ENCODE peak calls at places on chromosomes 16 and 17, in five cellular contexts. One of them, this sample, is unnamed.
A peak's percentile ranks its signal among the peaks of the same experiment; 100 is the strongest.

GRCh38 chr17:76793775-76794174 is 55.9 kb downstream of the MFSD11 start:
- DNase-seq in Calu3: peak; percentile 37
- DNase-seq in SK-N-DZ: peak; percentile 84
- DNase-seq in PC-3: peak; percentile 79
- DNase-seq in A549: peak; percentile 59
- DNase-seq in this sample: no peak

GRCh38 chr17:14508156-14508555 is 207.3 kb downstream of the HS3ST3B1 start:
- DNase-seq in Calu3: no peak
- DNase-seq in SK-N-DZ: no peak
- DNase-seq in PC-3: no peak
- DNase-seq in A549: no peak
- DNase-seq in this sample: no peak

GRCh38 chr17:18891541-18891940 is 33.6 kb downstream of the PRPSAP2 start:
- DNase-seq in Calu3: no peak
- DNase-seq in SK-N-DZ: no peak
- DNase-seq in PC-3: no peak
- DNase-seq in A549: no peak
- DNase-seq in this sample: no peak

GRCh38 chr17:79147791-79148506 is 73.3 kb downstream of the ENGASE start:
- DNase-seq in Calu3: no peak
- DNase-seq in SK-N-DZ: no peak
- DNase-seq in PC-3: no peak
- DNase-seq in A549: no peak
- DNase-seq in this sample: no peak

GRCh38 chr17:75194879-75195278 is 10.6 kb upstream of the NUP85 start:
- DNase-seq in Calu3: no peak
- DNase-seq in SK-N-DZ: no peak
- DNase-seq in PC-3: no peak
- DNase-seq in A549: no peak
- DNase-seq in this sample: no peak

GRCh38 chr16:56617212-56618085 is 8.1 kb upstream of the MT1E start:
- DNase-seq in Calu3: no peak
- DNase-seq in SK-N-DZ: no peak
- DNase-seq in PC-3: no peak
- DNase-seq in A549: no peak
- DNase-seq in this sample: peak; percentile 33

GRCh38 chr17:81400154-81400938 is 5.1 kb downstream of the BAHCC1 start:
- DNase-seq in Calu3: no peak
- DNase-seq in SK-N-DZ: no peak
- DNase-seq in PC-3: peak; percentile 58
- DNase-seq in A549: peak; percentile 64
- DNase-seq in this sample: no peak

GRCh38 chr16:54400261-54400660 is 113.7 kb upstream of the IRX3 start:
- DNase-seq in Calu3: no peak
- DNase-seq in SK-N-DZ: no peak
- DNase-seq in PC-3: no peak
- DNase-seq in A549: no peak
- DNase-seq in this sample: no peak

GRCh38 chr17:9529033-9529748 is 46.4 kb downstream of the STX8 start:
- DNase-seq in Calu3: no peak
- DNase-seq in SK-N-DZ: no peak
- DNase-seq in PC-3: peak; percentile 27
- DNase-seq in A549: peak; percentile 21
- DNase-seq in this sample: no peak

GRCh38 chr17:48718781-48719641 is 3.3 kb downstream of the PRAC1 start:
- DNase-seq in Calu3: no peak
- DNase-seq in SK-N-DZ: no peak
- DNase-seq in PC-3: peak; percentile 47
- DNase-seq in A549: no peak
- DNase-seq in this sample: no peak

GRCh38 chr17:51435641-51436091 is 175.3 kb downstream of the UTP18 start:
- DNase-seq in Calu3: peak; percentile 87
- DNase-seq in SK-N-DZ: peak; percentile 50
- DNase-seq in PC-3: peak; percentile 70
- DNase-seq in A549: peak; percentile 91
- DNase-seq in this sample: peak; percentile 12

GRCh38 chr17:38701504-38702165 is 3.4 kb upstream of the MLLT6 start:
- DNase-seq in Calu3: peak; percentile 44
- DNase-seq in SK-N-DZ: peak; percentile 55
- DNase-seq in PC-3: peak; percentile 34
- DNase-seq in A549: peak; percentile 63
- DNase-seq in this sample: peak; percentile 75

GRCh38 chr16:476039-476438 is 50.6 kb downstream of the RAB11FIP3 start:
- DNase-seq in Calu3: no peak
- DNase-seq in SK-N-DZ: no peak
- DNase-seq in PC-3: no peak
- DNase-seq in A549: no peak
- DNase-seq in this sample: no peak